ENCODE peak calls at places on chromosomes 3 and 15, in ten cellular contexts. V is sigmoid colon; B is ovary; Z is HuH-7.5; F is glomerular endothelial cell; G is activated CD4-positive, alpha-beta T cell treated with anti-CD3 and anti-CD28 coated beads, Interleukin-2, amount 50 U/mL, for 1 hour; J is CD4-positive, alpha-beta memory T cell; E is fibroblast of pulmonary artery; W is tibial artery; S is dorsolateral prefrontal cortex. T is an unnamed sample.

GRCh38 chr3:194323785-194324735 is 27.1 kb downstream of the CPN2 start:
- DNase-seq in J (peak; percentile 43), E (peak; percentile 63), S (no peak), F (no peak), Z (peak; percentile 80), V (peak; percentile 90), B (no peak), W (no peak), G (no peak), T (peak; percentile 59)

GRCh38 chr3:158769519-158770253 is 32.2 kb upstream of the MFSD1 start:
- DNase-seq in Z (no peak), G (no peak), S (no peak), E (peak; percentile 27), J (no peak), F (no peak), V (no peak), B (no peak), W (no peak), T (no peak)

GRCh38 chr3:187850256-187851010 is 105.2 kb upstream of the BCL6 start:
- DNase-seq in S (no peak), Z (no peak), J (no peak), W (peak; percentile 44), V (no peak), B (peak; percentile 60), G (no peak), E (no peak), F (no peak), T (peak; percentile 53)

GRCh38 chr15:59892995-59893394 is 111.1 kb upstream of the FOXB1 start:
- DNase-seq in E (peak; percentile 40), V (no peak), G (no peak), B (no peak), W (no peak), S (no peak), Z (no peak), J (no peak), F (no peak), T (no peak)

GRCh38 chr3:146189519-146190173 is 28.7 kb upstream of the PLOD2 start:
- DNase-seq in B (peak; percentile 18), W (no peak), J (peak; percentile 9), V (peak; percentile 63), F (no peak), G (no peak), Z (peak; percentile 37), E (peak; percentile 74), S (no peak), T (no peak)

GRCh38 chr3:177460100-177460499 is 262.8 kb upstream of the TBL1XR1 start:
- DNase-seq in F (no peak), J (no peak), G (no peak), B (no peak), S (no peak), W (no peak), Z (no peak), V (no peak), E (no peak), T (no peak)

GRCh38 chr15:62603757-62604156 is 438.7 kb upstream of the C2CD4B start:
- DNase-seq in V (no peak), B (no peak), G (no peak), F (no peak), E (peak; percentile 65), Z (peak; percentile 7), J (no peak), S (no peak), W (no peak), T (no peak)

GRCh38 chr3:154548341-154548740 is 118.4 kb upstream of the GPR149 start:
- DNase-seq in V (no peak), J (no peak), S (no peak), B (no peak), F (no peak), G (no peak), W (no peak), Z (no peak), E (no peak), T (no peak)

GRCh38 chr15:91055548-91056331 is 33.3 kb upstream of the VPS33B start:
- DNase-seq in Z (peak; percentile 68), S (peak; percentile 31), B (no peak), J (peak; percentile 29), W (peak; percentile 36), G (peak; percentile 16), E (peak; percentile 72), V (peak; percentile 72), F (peak; percentile 10), T (peak; percentile 71)

GRCh38 chr15:84794148-84794547 is 23.0 kb upstream of the ALPK3 start:
- DNase-seq in Z (no peak), S (no peak), V (no peak), G (no peak), F (no peak), E (no peak), B (no peak), W (no peak), J (no peak), T (no peak)

GRCh38 chr3:72272356-72272755 is 487.4 kb upstream of the PROK2 start:
- DNase-seq in B (no peak), W (no peak), F (no peak), G (no peak), J (no peak), V (no peak), E (no peak), Z (no peak), S (peak; percentile 36), T (no peak)